ENCODE peak calls at places on chromosomes 6 and 20, in five cellular contexts. A is SW 1271; X is activated T-helper 9 cell treated with anti-CD3 and anti-CD28 coated beads, Interleukin-2, amount 50 U/mL, for 16 hours; J is ACHN; G is cerebellar nuclear complex. E is an unnamed sample.

GRCh38 chr20:35541783-35542662 is at the start of gene ERGIC3:
- DNase-seq in A (peak; percentile 100), X (peak; percentile 96), J (peak; percentile 93), G (peak; percentile 67), E (peak; percentile 86)

GRCh38 chr20:35698298-35699126 is 640 bp downstream of the NFS1 start:
- DNase-seq in A (no peak), X (no peak), J (no peak), G (no peak), E (no peak)

GRCh38 chr6:135423649-135424128 is 73.9 kb downstream of the AHI1 start:
- DNase-seq in A (peak; percentile 49), X (no peak), J (peak; percentile 29), G (no peak), E (peak; percentile 22)

GRCh38 chr6:33584700-33585402 is 4.8 kb upstream of the BAK1 start:
- DNase-seq in A (no peak), X (no peak), J (no peak), G (no peak), E (no peak)

GRCh38 chr6:94769197-94769596 is 808.1 kb upstream of the MANEA start:
- DNase-seq in A (no peak), X (no peak), J (no peak), G (no peak), E (no peak)

GRCh38 chr6:109939654-109940053 is 38.5 kb upstream of the GPR6 start:
- DNase-seq in A (no peak), X (no peak), J (no peak), G (no peak), E (no peak)

GRCh38 chr6:87095056-87095527 is at the start of gene CGA:
- DNase-seq in A (no peak), X (no peak), J (no peak), G (no peak), E (no peak)

GRCh38 chr6:35165630-35166071 is 24.5 kb upstream of the TCP11 start:
- DNase-seq in A (no peak), X (no peak), J (no peak), G (no peak), E (no peak)

GRCh38 chr20:22590662-22591061 is 6.3 kb upstream of the FOXA2 start:
- DNase-seq in A (no peak), X (no peak), J (no peak), G (no peak), E (no peak)

GRCh38 chr6:107154131-107154906 is 39.0 kb upstream of the BEND3 start:
- DNase-seq in A (no peak), X (no peak), J (no peak), G (peak; percentile 34), E (no peak)

GRCh38 chr6:1797801-1798200 is 188.1 kb downstream of the FOXC1 start:
- DNase-seq in A (no peak), X (no peak), J (no peak), G (no peak), E (no peak)

GRCh38 chr6:120473804-120474203 is 860.5 kb downstream of the TBC1D32 start:
- DNase-seq in A (no peak), X (no peak), J (no peak), G (no peak), E (no peak)

GRCh38 chr20:1376453-1377270 is 16.2 kb downstream of the FKBP1A start:
- DNase-seq in A (no peak), X (no peak), J (no peak), G (no peak), E (no peak)

GRCh38 chr6:102662851-102663250 is 1269.3 kb downstream of the GRIK2 start:
- DNase-seq in A (no peak), X (no peak), J (no peak), G (no peak), E (no peak)

GRCh38 chr6:129135421-129135820 is 252.5 kb downstream of the LAMA2 start:
- DNase-seq in A (no peak), X (no peak), J (no peak), G (no peak), E (no peak)

GRCh38 chr6:41713161-41713649 is 22.2 kb downstream of the TFEB start:
- DNase-seq in A (peak; percentile 52), X (no peak), J (peak; percentile 77), G (peak; percentile 77), E (no peak)

GRCh38 chr20:10427060-10427692 is 6.8 kb downstream of the MKKS start:
- DNase-seq in A (peak; percentile 63), X (peak; percentile 26), J (peak; percentile 58), G (peak; percentile 45), E (no peak)

GRCh38 chr20:35978041-35978513 is 9.7 kb downstream of the CNBD2 start:
- DNase-seq in A (no peak), X (no peak), J (no peak), G (no peak), E (no peak)

GRCh38 chr6:36249010-36249409 is 20.9 kb upstream of the PNPLA1 start:
- DNase-seq in A (no peak), X (no peak), J (no peak), G (no peak), E (no peak)